ENCODE peak calls at places on chromosomes 1 and 21, in five cellular contexts. X is hepatocyte, K is testis, I is ovary, D is transverse colon. V is an unnamed sample.

GRCh38 chr1:221741364-221741970 is 422 bp downstream of the DUSP10 start:
- DNase-seq in I (peak; percentile 18), K (peak; percentile 36), D (peak; percentile 23), X (peak; percentile 34), V (no peak)

GRCh38 chr1:210940081-210940617 is 193.8 kb downstream of the KCNH1 start:
- DNase-seq in K (no peak), D (no peak), I (no peak), X (no peak), V (no peak)

GRCh38 chr1:44664730-44665370 is 9.4 kb downstream of the TMEM53 start:
- DNase-seq in K (no peak), X (no peak), I (no peak), D (no peak), V (no peak)

GRCh38 chr1:94614980-94615379 is 73.4 kb upstream of the F3 start:
- DNase-seq in X (no peak), D (peak; percentile 75), I (no peak), K (no peak), V (no peak)

GRCh38 chr1:214264196-214264595 is 16.8 kb upstream of the SMYD2 start:
- DNase-seq in D (no peak), K (no peak), I (no peak), X (no peak), V (no peak)

GRCh38 chr1:70222716-70223235 is 1.6 kb downstream of the SRSF11 start:
- DNase-seq in K (no peak), X (no peak), D (no peak), I (no peak), V (no peak)

GRCh38 chr1:219749370-219749769 is 136.5 kb upstream of the ZC3H11B start:
- DNase-seq in X (no peak), D (no peak), I (no peak), K (no peak), V (no peak)

GRCh38 chr1:212609701-212610574 is 1.4 kb downstream of the ATF3 start:
- DNase-seq in X (no peak), I (no peak), D (no peak), K (no peak), V (no peak)

GRCh38 chr1:150148834-150149489 is 754 bp upstream of the PLEKHO1 start:
- DNase-seq in D (no peak), K (no peak), X (no peak), I (no peak), V (peak; percentile 59)

GRCh38 chr1:234260578-234260977 is 112.7 kb upstream of the COA6 start:
- DNase-seq in K (no peak), X (no peak), D (no peak), I (no peak), V (no peak)

GRCh38 chr1:4702927-4703326 is 48.5 kb downstream of the AJAP1 start:
- DNase-seq in D (no peak), I (no peak), X (no peak), K (no peak), V (peak; percentile 31)

GRCh38 chr1:20371411-20371810 is 80.7 kb downstream of the VWA5B1 start:
- DNase-seq in K (no peak), D (no peak), I (no peak), X (peak; percentile 56), V (no peak)

GRCh38 chr21:38597436-38597835 is 99.2 kb upstream of the ERG start:
- DNase-seq in K (no peak), D (no peak), X (no peak), I (no peak), V (no peak)

GRCh38 chr1:167439301-167439988 is 78.9 kb downstream of the CD247 start:
- DNase-seq in K (peak; percentile 70), D (no peak), X (peak; percentile 75), I (no peak), V (peak; percentile 46)

GRCh38 chr1:182599339-182599738 is 4.8 kb downstream of the RGS16 start:
- DNase-seq in D (no peak), X (no peak), K (no peak), I (no peak), V (no peak)

GRCh38 chr1:100896481-100896982 is 642 bp downstream of the SLC30A7 start:
- DNase-seq in X (peak; percentile 70), K (peak; percentile 25), I (no peak), D (peak; percentile 40), V (peak; percentile 9)

GRCh38 chr1:201748331-201748730 is 80.6 kb upstream of the IPO9 start:
- DNase-seq in D (no peak), I (no peak), X (no peak), K (no peak), V (no peak)

GRCh38 chr1:79104617-79105016 is 98.1 kb upstream of the ADGRL4 start:
- DNase-seq in X (no peak), I (no peak), K (no peak), D (no peak), V (no peak)

GRCh38 chr1:191498318-191498717 is 659.9 kb upstream of the RGS18 start:
- DNase-seq in X (no peak), K (no peak), I (no peak), D (no peak), V (no peak)

GRCh38 chr1:203368624-203369451 is 17.9 kb upstream of the FMOD start:
- DNase-seq in D (peak; percentile 54), X (peak; percentile 72), K (peak; percentile 67), I (peak; percentile 81), V (peak; percentile 69)

GRCh38 chr1:93625582-93626327 is 55.9 kb downstream of the BCAR3 start:
- DNase-seq in I (no peak), X (no peak), D (no peak), K (peak; percentile 56), V (peak; percentile 15)

GRCh38 chr1:180503274-180503862 is 991 bp upstream of the ACBD6 start:
- DNase-seq in X (no peak), K (peak; percentile 43), I (no peak), D (peak; percentile 22), V (no peak)

GRCh38 chr1:5297199-5297877 is 642.9 kb downstream of the AJAP1 start:
- DNase-seq in X (no peak), K (peak; percentile 41), D (no peak), I (peak; percentile 58), V (no peak)

GRCh38 chr1:106498238-106498637 is 558.2 kb upstream of the PRMT6 start:
- DNase-seq in I (no peak), X (no peak), D (no peak), K (no peak), V (no peak)

DNA sequence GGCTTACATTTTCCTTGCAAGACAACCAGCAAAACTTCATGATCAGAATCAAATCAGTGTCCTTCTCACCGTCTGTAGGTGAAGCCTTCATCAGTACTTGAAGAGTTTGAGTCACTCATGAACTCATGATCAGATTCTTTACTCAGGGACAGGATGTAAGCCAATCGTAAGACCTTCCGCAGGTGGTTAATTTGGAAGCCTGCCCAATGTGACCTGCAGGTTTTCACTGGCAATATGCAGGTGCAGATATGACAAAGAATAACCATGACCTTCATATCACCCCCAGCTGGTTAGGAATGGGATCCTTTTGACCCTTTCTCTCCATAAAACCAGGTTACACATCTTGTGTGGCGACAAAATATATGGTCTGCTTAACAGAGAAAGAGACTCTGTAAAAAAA is 2.4 kb upstream of the PRAMEF20 start:
- DNase-seq in X (no peak), I (no peak), K (no peak), D (no peak), V (no peak)
- H3K9me3 ChIP-seq in X (no peaks in the 10 kb centered on the region), I (no peaks in the 10 kb centered on the region), K (no peaks in the 10 kb centered on the region), D (peaks cover 3% of the 10 kb centered on the region), V (no peaks in the 10 kb centered on the region)

GRCh38 chr1:54010415-54011117 is 7.4 kb downstream of the LDLRAD1 start:
- DNase-seq in K (no peak), D (no peak), I (no peak), X (no peak), V (no peak)

GRCh38 chr1:54012008-54012325 is 6.0 kb downstream of the LDLRAD1 start:
- DNase-seq in X (no peak), I (no peak), K (no peak), D (no peak), V (no peak)

GRCh38 chr1:54013393-54014008 is 4.5 kb downstream of the LDLRAD1 start:
- DNase-seq in I (no peak), D (no peak), X (no peak), K (no peak), V (no peak)

GRCh38 chr1:54012862-54013261 is 5.1 kb downstream of the LDLRAD1 start:
- DNase-seq in I (no peak), X (no peak), D (no peak), K (no peak), V (no peak)

DNA sequence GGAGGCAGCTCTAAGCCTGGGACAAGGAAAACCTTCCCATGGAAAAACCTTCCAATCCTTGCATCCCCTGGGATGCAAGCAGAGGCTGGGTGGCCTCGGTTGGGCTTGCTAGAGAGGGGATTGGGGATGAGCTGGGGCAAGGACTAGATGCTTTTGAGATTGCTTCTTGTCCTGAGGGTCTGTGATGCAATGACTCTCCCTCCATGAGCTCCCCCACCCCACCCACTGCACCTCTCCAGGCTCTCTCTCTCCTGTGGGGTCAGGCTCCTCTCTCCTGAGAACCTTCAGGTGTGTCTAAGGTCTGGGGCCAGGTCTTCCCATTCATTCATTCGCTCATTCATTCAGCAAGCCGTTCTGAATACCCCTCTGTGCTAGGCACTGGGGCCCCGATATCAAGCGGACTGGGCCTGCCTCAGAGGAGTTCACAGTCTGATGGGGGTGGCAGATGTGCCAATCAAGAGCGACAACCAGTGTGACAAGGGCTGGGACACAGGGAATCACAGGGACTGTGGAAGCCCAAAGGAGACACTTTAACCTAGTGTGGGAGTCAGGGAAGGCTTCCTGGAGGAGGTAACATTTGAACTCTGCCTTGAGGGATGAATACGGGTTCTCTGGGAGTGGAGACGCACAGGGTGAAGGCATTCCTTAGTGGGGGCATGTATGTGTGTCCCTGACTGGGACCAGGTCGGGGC is 6.5 kb downstream of the LDLRAD1 start:
- DNase-seq in K (no peak), D (no peak), X (no peak), I (no peak), V (no peak)
- H3K27me3 ChIP-seq in K (no peaks in the 10 kb centered on the region), D (no peaks in the 10 kb centered on the region), X (no peaks in the 10 kb centered on the region), I (no peaks in the 10 kb centered on the region), V (no peaks in the 10 kb centered on the region)

GRCh38 chr1:46183119-46183842 is 7.0 kb upstream of the P3R3URF start:
- DNase-seq in D (peak; percentile 89), X (peak; percentile 90), K (peak; percentile 51), I (no peak), V (peak; percentile 32)

GRCh38 chr1:46179138-46180081 is 3.1 kb upstream of the P3R3URF start:
- DNase-seq in I (peak; percentile 79), K (peak; percentile 91), D (peak; percentile 88), X (peak; percentile 94), V (peak; percentile 85)

GRCh38 chr1:46176211-46176865 is at the start of gene P3R3URF:
- DNase-seq in K (no peak), D (no peak), I (no peak), X (no peak), V (no peak)

GRCh38 chr1:46181343-46182260 is 5.3 kb upstream of the P3R3URF start:
- DNase-seq in K (no peak), D (peak; percentile 56), I (no peak), X (no peak), V (no peak)

DNA sequence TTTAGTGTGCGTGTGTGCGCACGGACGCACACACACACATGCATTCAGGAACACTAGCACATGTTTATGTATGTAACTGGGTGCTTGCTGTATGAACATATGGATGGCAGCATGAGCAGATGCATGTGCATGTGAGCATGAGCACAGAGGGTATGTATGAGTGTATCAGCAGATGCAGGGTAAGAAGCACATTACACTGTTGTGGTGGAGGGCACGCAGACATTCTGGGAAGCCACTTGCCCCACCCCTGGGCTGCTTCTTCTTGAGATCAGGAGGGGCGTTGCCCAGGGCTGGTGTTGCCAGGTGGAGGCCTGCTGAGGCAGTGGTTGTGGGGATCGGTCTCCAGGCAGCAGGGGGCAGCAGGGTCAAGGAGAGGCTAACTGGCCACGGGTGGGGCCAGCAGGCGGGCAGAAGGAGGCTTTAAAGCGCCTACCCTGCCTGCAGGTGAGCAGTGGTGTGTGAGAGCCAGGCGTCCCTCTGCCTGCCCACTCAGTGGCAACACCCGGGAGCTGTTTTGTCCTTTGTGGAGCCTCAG is 3.9 kb upstream of the P3R3URF start:
- DNase-seq in D (peak; percentile 92), X (peak; percentile 71), I (no peak), K (no peak), V (peak; percentile 90)
- TF ChIP-seq CTCF in D (peak; percentile 54), X (peak; percentile 20), I (no peak), K (no peak), V (peak; percentile 81)

GRCh38 chr1:74963120-74963519 is 171.1 kb upstream of the LHX8 start:
- DNase-seq in D (no peak), I (no peak), K (no peak), X (no peak), V (no peak)
- H3K9me3 ChIP-seq in D (no peaks in the 10 kb centered on the region), I (no peaks in the 10 kb centered on the region), K (no peaks in the 10 kb centered on the region), X (no peaks in the 10 kb centered on the region), V (no peaks in the 10 kb centered on the region)